ENCODE peak calls at places on chromosome 16, in four cellular contexts. N, C, P and S are unnamed samples. For H3K4me1, the result is how much of the 10 kb centered on the place peaks cover.

GRCh38 chr16:21626659-21627277 is 25.6 kb downstream of the IGSF6 start:
- DNase-seq in N (no peak), C (peak), P (peak), S (no peak)

GRCh38 chr16:22670551-22670970 is 143.4 kb upstream of the HS3ST2 start:
- DNase-seq in N (peak), C (peak), P (no peak), S (peak)

GRCh38 chr16:13463619-13464018 is 456.3 kb upstream of the ERCC4 start:
- DNase-seq in N (no peak), C (no peak), P (no peak), S (no peak)

GRCh38 chr16:84475643-84476240 is 28.7 kb downstream of the MEAK7 start:
- DNase-seq in N (no peak), C (no peak), P (no peak), S (no peak)

GRCh38 chr16:83743241-83743640 is 64.5 kb upstream of the HSBP1 start:
- DNase-seq in N (no peak), C (no peak), P (no peak), S (no peak)

GRCh38 chr16:67529639-67530012 is 997 bp downstream of the RIPOR1 start:
- DNase-seq in N (peak), C (peak), P (peak), S (peak)

GRCh38 chr16:1713933-1714332 is 7.9 kb downstream of the MAPK8IP3 start:
- DNase-seq in N (no peak), C (peak), P (no peak), S (peak)

GRCh38 chr16:67170168-67170947 is at the start of gene NOL3:
- DNase-seq in N (peak), C (no peak), P (peak), S (peak)

GRCh38 chr16:67430504-67431076 is 331 bp upstream of the HSD11B2 start:
- DNase-seq in N (peak), C (peak), P (peak), S (peak)

GRCh38 chr16:87963400-87963799 is 12.2 kb downstream of the BANP start:
- DNase-seq in N (no peak), C (no peak), P (peak), S (no peak)

GRCh38 chr16:87964049-87964448 is 12.8 kb downstream of the BANP start:
- DNase-seq in N (no peak), C (no peak), P (peak), S (no peak)

GRCh38 chr16:87965973-87966667 is 14.9 kb downstream of the BANP start:
- DNase-seq in N (no peak), C (no peak), P (peak), S (no peak)

GRCh38 chr16:87966685-87967185 is 15.5 kb downstream of the BANP start:
- DNase-seq in N (no peak), C (no peak), P (peak), S (no peak)

DNA sequence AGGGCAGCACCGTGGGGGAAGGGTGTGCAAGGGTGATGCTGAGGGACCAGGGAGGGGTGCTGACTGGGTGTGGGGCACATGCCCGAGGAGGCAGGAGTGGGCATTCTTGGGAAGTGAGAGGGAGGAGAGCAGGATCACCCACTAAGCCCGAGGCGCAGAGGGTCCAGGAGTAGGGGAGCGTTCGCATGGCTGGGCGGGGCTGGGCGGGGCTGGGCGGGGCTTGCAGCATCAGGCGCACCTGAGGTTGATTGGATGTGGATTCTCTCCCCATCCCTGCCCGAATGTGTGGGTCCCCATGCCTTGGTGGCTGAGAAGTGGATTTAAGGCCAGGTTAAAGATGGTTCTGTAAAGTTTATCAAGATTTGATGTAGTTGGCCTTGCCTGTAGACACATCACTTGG is 14.2 kb downstream of the BANP start:
- DNase-seq in N (no peak), C (no peak), P (no peak), S (peak)
- H3K4me1 ChIP-seq in N (under half), C (under half), P (under half), S (under half)

GRCh38 chr16:29645699-29646187 is 17.3 kb upstream of the SPN start:
- DNase-seq in N (no peak), C (peak), P (no peak), S (peak)

GRCh38 chr16:29646947-29647346 is 16.1 kb upstream of the SPN start:
- DNase-seq in N (no peak), C (no peak), P (no peak), S (no peak)

GRCh38 chr16:29653436-29653835 is 9.6 kb upstream of the SPN start:
- DNase-seq in N (no peak), C (peak), P (no peak), S (no peak)

GRCh38 chr16:29651950-29652349 is 11.1 kb upstream of the SPN start:
- DNase-seq in N (no peak), C (no peak), P (no peak), S (no peak)

DNA sequence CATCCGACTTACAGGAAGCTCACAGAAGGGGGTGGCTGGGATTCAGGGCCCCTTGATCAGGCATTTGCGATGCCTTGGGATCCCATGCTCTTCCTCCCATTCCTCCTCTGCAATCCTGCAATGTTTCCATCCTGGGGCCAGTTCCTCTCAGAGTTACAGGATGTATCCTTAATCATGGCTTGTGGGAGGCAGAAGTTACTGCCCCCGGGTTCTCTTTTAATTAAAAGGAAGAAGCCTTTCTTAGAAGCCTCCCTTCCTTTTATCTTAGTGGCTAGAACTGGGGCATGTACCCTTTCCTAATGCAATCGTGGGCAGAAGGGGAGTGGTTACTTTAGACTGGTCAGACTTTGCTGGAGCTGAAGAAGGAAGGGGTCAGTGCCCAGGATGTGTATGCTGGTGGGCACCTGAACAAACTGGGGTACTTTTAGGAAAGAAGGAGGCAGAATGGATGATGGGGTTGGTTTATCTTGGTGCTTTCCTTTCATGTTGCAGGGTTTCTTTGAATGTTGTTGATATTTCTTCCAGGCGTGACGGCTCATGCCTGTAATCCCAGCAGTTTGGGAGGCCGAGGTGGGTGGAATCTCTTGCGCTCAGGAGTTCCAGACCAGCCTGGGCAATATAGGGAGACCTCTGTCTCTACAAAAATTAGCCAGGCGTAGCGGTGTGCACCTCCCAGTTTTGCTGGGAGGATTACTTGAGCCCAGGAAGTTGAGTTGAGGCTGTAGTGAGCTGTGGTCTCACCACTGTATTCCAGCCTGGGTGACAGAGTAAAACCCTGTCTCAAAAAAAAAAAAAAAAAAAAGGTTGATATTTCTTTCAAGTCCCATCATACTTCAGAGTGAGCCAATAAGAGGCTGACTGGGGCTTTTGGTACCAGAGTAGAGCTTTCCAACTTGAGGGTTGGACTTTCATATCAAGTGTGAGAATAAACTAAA is 13.2 kb upstream of the SPN start:
- DNase-seq in N (no peak), C (no peak), P (no peak), S (peak)
- TF ChIP-seq EZH2phosphoT487 in N (no peak), C (no peak), P (no peak), S (no peak)

DNA sequence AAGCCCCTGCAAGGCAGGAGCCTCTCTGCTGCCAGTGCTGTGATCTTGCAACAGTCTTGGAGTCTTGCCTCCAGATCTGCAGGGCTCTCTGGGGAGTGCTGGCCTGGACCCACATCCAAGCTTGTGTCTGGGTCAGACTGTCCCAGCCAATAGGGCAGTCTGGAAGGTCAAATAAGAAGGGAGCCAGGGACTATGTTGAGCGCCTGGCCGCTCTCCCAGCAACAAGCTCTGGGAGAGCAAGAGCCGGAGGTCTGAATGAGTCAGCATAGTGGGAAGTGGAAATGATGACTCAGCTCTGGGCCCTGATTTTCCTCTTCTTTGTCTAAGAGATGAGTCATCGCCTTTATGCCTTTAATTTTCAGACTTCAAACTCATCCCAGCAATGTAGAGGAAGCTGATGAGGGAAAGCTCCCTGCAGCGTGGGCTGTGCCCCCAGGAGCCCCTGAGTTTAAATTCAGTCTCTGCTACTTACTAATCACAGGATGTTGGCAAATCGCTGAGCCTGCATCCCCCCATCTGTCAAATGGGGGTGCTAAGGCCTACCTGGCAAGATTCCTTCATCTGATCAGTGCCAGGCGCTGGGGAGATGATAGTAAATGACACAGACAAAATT is 43.6 kb upstream of the HAPSTR1 start:
- DNase-seq in N (peak), C (no peak), P (peak), S (peak)
- H3K27ac ChIP-seq in N (no peak), C (no peak), P (peak), S (peak)

GRCh38 chr16:30884760-30885159 is 9.1 kb downstream of the BCL7C start:
- DNase-seq in N (no peak), C (no peak), P (no peak), S (no peak)
- H3K4me1 ChIP-seq in N (under half), C (under half), P (under half), S (under half)

GRCh38 chr16:81431554-81432353 is 12.9 kb upstream of the CMIP start:
- DNase-seq in N (peak), C (no peak), P (peak), S (no peak)

GRCh38 chr16:81424761-81425160 is 19.8 kb upstream of the CMIP start:
- DNase-seq in N (no peak), C (peak), P (no peak), S (no peak)

GRCh38 chr16:81432899-81433560 is 11.6 kb upstream of the CMIP start:
- DNase-seq in N (no peak), C (peak), P (no peak), S (peak)

GRCh38 chr16:81427245-81427644 is 17.4 kb upstream of the CMIP start:
- DNase-seq in N (no peak), C (no peak), P (no peak), S (no peak)

DNA sequence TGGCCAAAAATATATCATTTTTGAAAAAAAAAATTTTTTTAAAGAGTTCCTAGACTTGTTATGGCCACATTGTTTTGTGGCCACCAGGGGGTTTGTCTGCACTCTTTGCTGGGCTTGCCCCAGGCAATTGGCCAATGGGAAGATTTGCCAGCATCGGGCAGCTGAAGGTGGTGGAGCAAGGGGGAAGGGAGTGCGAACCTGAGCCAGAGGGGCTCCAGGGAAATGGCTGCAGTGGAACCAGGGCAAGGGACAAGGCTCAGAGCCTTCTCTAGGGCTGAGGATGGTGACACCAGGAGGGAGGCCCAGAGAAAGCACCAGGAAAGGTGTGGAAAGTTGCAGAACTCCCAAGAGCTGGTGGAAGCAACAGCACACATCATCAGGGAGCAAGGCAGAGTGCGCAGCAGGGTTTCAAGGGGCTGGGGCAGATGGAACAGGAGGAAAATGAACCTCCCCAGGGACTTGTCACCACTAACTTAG is 15.5 kb upstream of the CMIP start:
- DNase-seq in N (peak), C (peak), P (peak), S (peak)
- TF ChIP-seq EZH2phosphoT487 in N (no peak), C (no peak), P (no peak), S (no peak)

DNA sequence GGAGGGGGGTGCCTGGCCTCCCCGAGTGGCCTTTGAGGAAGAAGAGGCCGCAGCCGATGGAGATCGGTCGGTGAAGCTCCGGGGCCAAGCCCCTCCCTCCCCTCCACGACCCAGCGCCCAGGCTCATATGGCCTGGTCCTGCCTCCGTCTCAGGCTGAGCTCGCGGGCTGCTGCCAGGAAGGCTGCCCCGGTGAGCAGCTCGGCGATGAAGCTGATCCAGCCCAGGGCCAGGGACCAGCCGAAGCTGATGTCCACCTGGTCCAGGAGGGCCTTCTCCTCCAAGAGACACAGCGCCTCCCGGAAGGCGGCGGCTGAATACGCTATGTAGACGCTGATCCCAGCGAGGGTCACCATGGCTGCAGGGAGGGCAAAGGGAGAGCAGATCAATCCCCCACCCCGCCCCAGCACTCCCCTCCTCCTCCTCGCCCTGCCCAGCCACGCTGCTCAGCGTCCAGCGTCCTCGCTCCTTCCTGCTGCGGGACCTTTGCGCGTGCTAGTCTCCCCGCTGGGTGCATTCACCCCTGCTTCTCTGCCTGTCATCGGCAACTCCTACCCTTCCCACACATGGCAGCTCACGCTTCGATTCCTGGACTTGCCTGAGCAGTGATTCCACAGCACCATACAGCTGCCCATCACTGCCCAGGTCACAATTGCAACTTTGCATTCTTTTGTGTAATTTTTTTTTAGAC is 20.5 kb downstream of the TMEM114 start:
- DNase-seq in N (peak), C (no peak), P (no peak), S (peak)
- H3K27ac ChIP-seq in N (no peak), C (no peak), P (no peak), S (no peak)

GRCh38 chr16:85613609-85614337 is 651 bp downstream of the GSE1 start:
- DNase-seq in N (peak), C (peak), P (peak), S (peak)
- H3K4me1 ChIP-seq in N (under half), C (half or more), P (under half), S (under half)

GRCh38 chr16:3171855-3172593 is 16.0 kb upstream of the OR1F1 start:
- DNase-seq in N (peak), C (no peak), P (peak), S (peak)
- TF ChIP-seq EZH2phosphoT487 in N (peak), C (no peak), P (no peak), S (no peak)